ENCODE peak calls at places on chromosomes 13 and 19, in ten cellular contexts. M is activated T-cell treated with anti-CD3 and anti-CD28 coated beads, Interleukin-2, amount 50 U/mL, for 4 hours; Q is right cardiac atrium; P is glutamatergic neuron; B is WTC11; O is dorsolateral prefrontal cortex; Y is suprapubic skin; J is colonic mucosa; X is NCI-H524 treated with DMSO at 0.1 percent for 48 hours; L is NCI-H2029. C is an unnamed sample.

GRCh38 chr13:40597735-40598365 is 68.6 kb downstream of the FOXO1 start:
- DNase-seq in M (no peak), Y (no peak), P (no peak), J (no peak), L (no peak), X (no peak), B (peak; percentile 29), Q (no peak), O (no peak), C (no peak)

GRCh38 chr19:39927076-39927475 is 7.4 kb downstream of the FCGBP start:
- DNase-seq in X (no peak), P (no peak), O (no peak), M (no peak), Q (no peak), L (no peak), J (peak; percentile 16), Y (no peak), B (no peak), C (no peak)

GRCh38 chr19:49069026-49069425 is 3.5 kb downstream of the KCNA7 start:
- DNase-seq in B (no peak), P (no peak), Y (no peak), X (no peak), L (no peak), M (no peak), Q (no peak), J (no peak), O (no peak), C (no peak)

GRCh38 chr13:25292301-25292700 is 5.0 kb upstream of the MTMR6 start:
- DNase-seq in X (peak; percentile 97), P (peak; percentile 58), L (no peak), M (no peak), Y (no peak), B (no peak), J (peak; percentile 20), Q (no peak), O (no peak), C (no peak)

GRCh38 chr19:4291200-4291732 is 10.9 kb downstream of the TMIGD2 start:
- DNase-seq in P (no peak), M (no peak), L (no peak), O (no peak), J (no peak), Y (no peak), X (no peak), B (no peak), Q (no peak), C (no peak)

GRCh38 chr13:41905600-41906254 is 55.2 kb downstream of the VWA8 start:
- DNase-seq in M (no peak), Y (no peak), L (no peak), O (no peak), Q (no peak), X (peak; percentile 21), B (no peak), J (no peak), P (no peak), C (no peak)

GRCh38 chr13:94246495-94246894 is 233.0 kb downstream of the DCT start:
- DNase-seq in P (no peak), B (no peak), M (no peak), Y (no peak), J (no peak), O (no peak), X (no peak), Q (no peak), L (no peak), C (no peak)

GRCh38 chr13:22866221-22866620 is 314.6 kb upstream of the SGCG start:
- DNase-seq in Y (no peak), Q (no peak), P (no peak), L (no peak), B (no peak), O (no peak), X (no peak), M (no peak), J (no peak), C (no peak)

GRCh38 chr13:42760949-42761348 is 20.4 kb upstream of the FAM216B start:
- DNase-seq in B (no peak), M (no peak), L (no peak), Q (peak; percentile 35), P (no peak), O (no peak), Y (no peak), J (no peak), X (no peak), C (no peak)

GRCh38 chr19:17647071-17648020 is 40.8 kb downstream of the UNC13A start:
- DNase-seq in O (no peak), L (no peak), P (no peak), M (no peak), B (peak; percentile 40), Q (no peak), X (no peak), Y (no peak), J (no peak), C (no peak)

GRCh38 chr19:10368101-10368803 is 12.1 kb downstream of the TYK2 start:
- DNase-seq in J (no peak), M (no peak), P (no peak), X (no peak), L (no peak), B (no peak), O (no peak), Y (no peak), Q (no peak), C (no peak)

GRCh38 chr13:67416047-67416925 is 186.2 kb upstream of the PCDH9 start:
- DNase-seq in L (no peak), X (no peak), Q (no peak), J (no peak), O (no peak), M (no peak), P (peak; percentile 83), B (peak; percentile 79), Y (no peak), C (no peak)

GRCh38 chr13:28819046-28819747 is 942 bp upstream of the MTUS2 start:
- DNase-seq in Y (no peak), O (peak; percentile 20), L (no peak), J (no peak), Q (no peak), X (no peak), B (peak; percentile 16), M (no peak), P (no peak), C (no peak)

GRCh38 chr19:56667311-56667870 is 4.2 kb downstream of the ZNF835 start:
- DNase-seq in Y (no peak), O (no peak), P (no peak), J (no peak), Q (no peak), L (no peak), X (no peak), B (no peak), M (no peak), C (no peak)

GRCh38 chr19:47100290-47100689 is 13.3 kb downstream of the ZC3H4 start:
- DNase-seq in L (peak; percentile 49), Q (no peak), B (no peak), Y (no peak), J (no peak), P (no peak), M (no peak), O (no peak), X (no peak), C (no peak)

GRCh38 chr19:18611327-18612050 is 1.2 kb upstream of the TMEM59L start:
- DNase-seq in O (no peak), P (no peak), B (peak; percentile 67), M (peak; percentile 33), Y (no peak), L (no peak), Q (no peak), X (no peak), J (no peak), C (no peak)

GRCh38 chr13:58048670-58049069 is 417.1 kb downstream of the PCDH17 start:
- DNase-seq in X (no peak), Q (no peak), P (no peak), B (no peak), M (no peak), O (no peak), L (no peak), Y (no peak), J (no peak), C (no peak)

GRCh38 chr19:48533770-48534169 is 18.2 kb upstream of the SULT2B1 start:
- DNase-seq in L (no peak), Y (no peak), Q (no peak), O (no peak), J (no peak), P (no peak), B (no peak), M (no peak), X (no peak), C (no peak)

GRCh38 chr19:41997851-41998229 is 3.8 kb upstream of the ATP1A3 start:
- DNase-seq in J (no peak), O (peak; percentile 51), P (peak; percentile 89), B (peak; percentile 41), X (peak; percentile 87), Q (no peak), M (no peak), Y (no peak), L (no peak), C (no peak)

GRCh38 chr19:48739400-48739825 is 997 bp downstream of the RASIP1 start:
- DNase-seq in B (no peak), P (peak; percentile 41), Y (no peak), J (no peak), M (no peak), X (no peak), Q (peak; percentile 23), L (no peak), O (no peak), C (no peak)

GRCh38 chr19:3250675-3251074 is 26.2 kb downstream of the CELF5 start:
- DNase-seq in O (no peak), J (peak; percentile 30), B (peak; percentile 45), M (peak; percentile 31), Q (no peak), X (no peak), Y (no peak), L (no peak), P (peak; percentile 37), C (peak; percentile 56)

GRCh38 chr19:10151521-10151920 is 31.8 kb upstream of the EIF3G start:
- DNase-seq in Y (no peak), J (no peak), M (no peak), X (no peak), P (no peak), Q (no peak), B (no peak), L (no peak), O (peak; percentile 77), C (no peak)

GRCh38 chr13:105735269-105735668 is 800.2 kb downstream of the EFNB2 start:
- DNase-seq in L (peak; percentile 45), B (no peak), M (no peak), J (no peak), P (no peak), Y (no peak), Q (no peak), O (no peak), X (no peak), C (no peak)

GRCh38 chr13:47723898-47724297 is 277.2 kb downstream of the SUCLA2 start:
- DNase-seq in B (no peak), O (no peak), M (no peak), L (no peak), Y (no peak), X (no peak), P (no peak), J (no peak), Q (no peak), C (no peak)

GRCh38 chr13:48626077-48626449 is 27.7 kb upstream of the CYSLTR2 start:
- DNase-seq in M (no peak), J (no peak), O (no peak), X (no peak), B (no peak), Y (no peak), Q (no peak), L (no peak), P (no peak), C (no peak)

GRCh38 chr13:41137241-41137640 is 4.6 kb upstream of the KBTBD6 start:
- DNase-seq in X (no peak), P (no peak), B (no peak), O (no peak), Y (no peak), M (no peak), J (no peak), L (no peak), Q (no peak), C (no peak)

GRCh38 chr13:35255241-35255640 is 221.2 kb downstream of the MAB21L1 start:
- DNase-seq in Y (no peak), Q (no peak), M (no peak), J (no peak), X (no peak), B (no peak), L (no peak), P (no peak), O (peak; percentile 91), C (no peak)

GRCh38 chr13:113651511-113652403 is 6.2 kb downstream of the ATP4B start:
- DNase-seq in B (peak; percentile 9), M (no peak), Q (no peak), Y (peak; percentile 52), J (no peak), L (no peak), O (no peak), P (peak; percentile 9), X (no peak), C (no peak)